ENCODE peak calls at places on chromosomes 13 and 19, in six cellular contexts. One of them, this sample, is unnamed.

GRCh38 chr19:28012361-28012760 is 1200.6 kb downstream of the UQCRFS1 start:
- DNase-seq in SK-N-SH: peak
- DNase-seq in H1: peak
- DNase-seq in K562: peak
- DNase-seq in HepG2: no peak
- DNase-seq in GM12878: no peak
- DNase-seq in this sample: no peak

GRCh38 chr13:99528547-99528946 is 27.3 kb downstream of the TM9SF2 start:
- DNase-seq in HepG2: peak
- DNase-seq in K562: no peak
- DNase-seq in SK-N-SH: no peak
- DNase-seq in GM12878: no peak
- DNase-seq in H1: no peak
- DNase-seq in this sample: no peak

GRCh38 chr13:112781287-112781686 is 91.4 kb downstream of the ATP11A start:
- DNase-seq in SK-N-SH: peak
- DNase-seq in H1: no peak
- DNase-seq in K562: no peak
- DNase-seq in GM12878: no peak
- DNase-seq in HepG2: no peak
- DNase-seq in this sample: no peak

GRCh38 chr13:52686381-52686780 is 33.7 kb downstream of the SUGT1 start:
- DNase-seq in H1: no peak
- DNase-seq in GM12878: no peak
- DNase-seq in SK-N-SH: no peak
- DNase-seq in K562: no peak
- DNase-seq in HepG2: no peak
- DNase-seq in this sample: no peak

GRCh38 chr19:50321831-50322230 is 7.3 kb downstream of the KCNC3 start:
- DNase-seq in H1: no peak
- DNase-seq in K562: no peak
- DNase-seq in SK-N-SH: no peak
- DNase-seq in GM12878: no peak
- DNase-seq in HepG2: no peak
- DNase-seq in this sample: no peak

GRCh38 chr19:14138576-14139265 is 2.3 kb upstream of the ASF1B start:
- DNase-seq in SK-N-SH: no peak
- DNase-seq in GM12878: no peak
- DNase-seq in K562: no peak
- DNase-seq in H1: no peak
- DNase-seq in HepG2: no peak
- DNase-seq in this sample: no peak

GRCh38 chr19:33691736-33692135 is 70.0 kb downstream of the CHST8 start:
- DNase-seq in SK-N-SH: no peak
- DNase-seq in HepG2: no peak
- DNase-seq in GM12878: no peak
- DNase-seq in K562: no peak
- DNase-seq in H1: no peak
- DNase-seq in this sample: no peak

GRCh38 chr19:5154799-5155426 is 185.7 kb downstream of the PTPRS start:
- DNase-seq in K562: no peak
- DNase-seq in HepG2: no peak
- DNase-seq in GM12878: no peak
- DNase-seq in H1: no peak
- DNase-seq in SK-N-SH: peak
- DNase-seq in this sample: no peak

GRCh38 chr19:38877781-38878574 is at the start of gene RINL:
- DNase-seq in H1: no peak
- DNase-seq in SK-N-SH: peak
- DNase-seq in HepG2: no peak
- DNase-seq in GM12878: no peak
- DNase-seq in K562: peak
- DNase-seq in this sample: no peak

GRCh38 chr19:38739440-38740251 is 4.6 kb downstream of the CAPN12 start:
- DNase-seq in H1: no peak
- DNase-seq in HepG2: no peak
- DNase-seq in GM12878: no peak
- DNase-seq in K562: peak
- DNase-seq in SK-N-SH: peak
- DNase-seq in this sample: no peak

GRCh38 chr13:100347941-100348340 is 240.6 kb downstream of the GGACT start:
- DNase-seq in GM12878: no peak
- DNase-seq in H1: no peak
- DNase-seq in SK-N-SH: no peak
- DNase-seq in HepG2: no peak
- DNase-seq in K562: peak
- DNase-seq in this sample: no peak

GRCh38 chr19:10226376-10227214 is 4.5 kb downstream of the S1PR2 start:
- DNase-seq in K562: no peak
- DNase-seq in H1: no peak
- DNase-seq in HepG2: no peak
- DNase-seq in SK-N-SH: peak
- DNase-seq in GM12878: no peak
- DNase-seq in this sample: no peak
- TF ChIP-seq YY1 in K562: no peak
- TF ChIP-seq YY1 in H1: no peak
- TF ChIP-seq YY1 in HepG2: no peak
- TF ChIP-seq YY1 in SK-N-SH: no peak
- TF ChIP-seq YY1 in GM12878: no peak
- TF ChIP-seq YY1 in this sample: no peak

DNA sequence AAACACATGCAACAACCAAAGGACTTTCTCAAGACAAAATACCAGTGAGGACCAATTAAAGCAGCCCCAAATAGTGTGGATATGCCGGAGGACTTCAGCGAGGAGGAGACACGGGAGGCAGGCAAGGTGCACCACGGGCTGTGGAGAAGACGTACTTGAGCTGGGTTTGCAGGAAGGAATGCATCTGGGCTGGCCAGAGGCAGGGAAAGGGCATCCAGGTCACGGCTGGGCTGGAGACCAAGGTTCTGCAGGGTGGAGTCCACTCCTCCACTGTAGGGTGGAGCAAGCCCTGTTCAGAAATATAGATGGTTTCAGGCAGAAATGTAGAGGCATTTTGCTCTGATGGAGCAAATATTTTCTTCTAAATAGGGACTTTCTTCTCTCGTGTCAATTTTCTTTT is 36.6 kb upstream of the MEDAG start:
- DNase-seq in K562: no peak
- DNase-seq in GM12878: no peak
- DNase-seq in H1: no peak
- DNase-seq in SK-N-SH: no peak
- DNase-seq in HepG2: no peak
- DNase-seq in this sample: no peak
- H3K4me3 ChIP-seq in K562: no peak
- H3K4me3 ChIP-seq in GM12878: no peak
- H3K4me3 ChIP-seq in H1: no peak
- H3K4me3 ChIP-seq in SK-N-SH: no peak
- H3K4me3 ChIP-seq in HepG2: no peak
- H3K4me3 ChIP-seq in this sample: no peak

DNA sequence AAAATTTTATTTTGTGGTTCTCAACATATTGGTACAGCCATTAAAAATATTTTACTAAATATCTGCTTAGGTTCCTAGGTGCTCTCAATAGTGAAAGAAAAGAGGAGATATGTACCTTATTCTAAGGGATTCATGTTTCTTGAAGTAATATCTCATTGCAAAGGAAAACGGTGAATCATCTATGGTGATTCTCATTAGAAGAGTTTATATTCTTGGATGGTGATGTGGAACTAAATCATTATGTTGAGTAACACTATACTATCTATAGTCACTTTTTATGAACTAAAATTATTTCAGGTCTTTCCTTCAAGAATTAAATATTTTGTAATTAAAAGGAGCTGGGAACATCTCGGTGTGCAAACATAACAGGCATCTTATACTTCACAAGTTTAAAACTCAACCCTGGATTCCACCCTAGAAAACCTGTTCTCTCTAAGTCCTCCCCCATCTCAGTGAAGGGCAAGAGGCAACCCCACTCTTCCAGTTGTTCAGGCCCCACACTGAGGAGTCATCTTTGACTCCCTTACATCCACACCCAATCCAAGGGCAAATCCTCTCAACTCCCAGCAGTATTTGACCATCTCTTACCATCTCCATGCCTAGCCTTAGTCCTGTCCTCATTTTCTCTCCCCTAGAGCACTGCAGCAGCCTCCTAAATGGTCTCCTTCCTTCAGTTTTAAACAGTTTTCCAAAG is 140.1 kb downstream of the RGCC start:
- DNase-seq in K562: no peak
- DNase-seq in GM12878: no peak
- DNase-seq in HepG2: no peak
- DNase-seq in H1: no peak
- DNase-seq in SK-N-SH: no peak
- DNase-seq in this sample: no peak
- TF ChIP-seq YY1 in K562: no peak
- TF ChIP-seq YY1 in GM12878: no peak
- TF ChIP-seq YY1 in HepG2: no peak
- TF ChIP-seq YY1 in H1: no peak
- TF ChIP-seq YY1 in SK-N-SH: no peak
- TF ChIP-seq YY1 in this sample: no peak

GRCh38 chr13:46388308-46388707 is 1.3 kb upstream of the RUBCNL start:
- DNase-seq in K562: no peak
- DNase-seq in H1: no peak
- DNase-seq in HepG2: no peak
- DNase-seq in GM12878: no peak
- DNase-seq in SK-N-SH: no peak
- DNase-seq in this sample: no peak

GRCh38 chr13:46386996-46387851 is at the start of gene RUBCNL:
- DNase-seq in HepG2: no peak
- DNase-seq in GM12878: no peak
- DNase-seq in K562: no peak
- DNase-seq in H1: no peak
- DNase-seq in SK-N-SH: peak
- DNase-seq in this sample: no peak

GRCh38 chr13:46386426-46386995 is 541 bp downstream of the RUBCNL start:
- DNase-seq in HepG2: no peak
- DNase-seq in K562: no peak
- DNase-seq in SK-N-SH: peak
- DNase-seq in GM12878: no peak
- DNase-seq in H1: no peak
- DNase-seq in this sample: no peak

GRCh38 chr13:46383383-46383782 is 3.7 kb downstream of the RUBCNL start:
- DNase-seq in GM12878: no peak
- DNase-seq in K562: no peak
- DNase-seq in H1: no peak
- DNase-seq in HepG2: no peak
- DNase-seq in SK-N-SH: no peak
- DNase-seq in this sample: no peak

GRCh38 chr13:46385946-46386345 is 1.1 kb downstream of the RUBCNL start:
- DNase-seq in HepG2: no peak
- DNase-seq in K562: no peak
- DNase-seq in H1: no peak
- DNase-seq in SK-N-SH: no peak
- DNase-seq in GM12878: no peak
- DNase-seq in this sample: no peak
- H3K4me3 ChIP-seq in HepG2: no peak
- H3K4me3 ChIP-seq in K562: no peak
- H3K4me3 ChIP-seq in H1: peak
- H3K4me3 ChIP-seq in SK-N-SH: no peak
- H3K4me3 ChIP-seq in GM12878: peak
- H3K4me3 ChIP-seq in this sample: peak

This sample was measured in NT2/D1.